ENCODE peak calls at places on chromosome 20, in four cellular contexts. One of them, this sample, is unnamed.
A peak's percentile ranks its signal among the peaks of the same experiment; 100 is the strongest.

GRCh38 chr20:44571367-44571766 is 11.0 kb upstream of the PKIG start:
- DNase-seq in lung: no peak
- DNase-seq in HFF-Myc: no peak
- DNase-seq in fibroblast of lung: peak; percentile 44
- DNase-seq in this sample: no peak

GRCh38 chr20:5297280-5298004 is 19.3 kb downstream of the PROKR2 start:
- DNase-seq in HFF-Myc: peak; percentile 10
- DNase-seq in fibroblast of lung: peak; percentile 21
- DNase-seq in lung: no peak
- DNase-seq in this sample: no peak

GRCh38 chr20:46283426-46283825 is 24.9 kb downstream of the CDH22 start:
- DNase-seq in HFF-Myc: no peak
- DNase-seq in lung: no peak
- DNase-seq in fibroblast of lung: peak; percentile 4
- DNase-seq in this sample: no peak

GRCh38 chr20:33693274-33693673 is 7.1 kb upstream of the E2F1 start:
- DNase-seq in lung: no peak
- DNase-seq in fibroblast of lung: no peak
- DNase-seq in HFF-Myc: no peak
- DNase-seq in this sample: no peak

GRCh38 chr20:58092871-58093270 is 135.6 kb downstream of the ANKRD60 start:
- DNase-seq in HFF-Myc: no peak
- DNase-seq in lung: no peak
- DNase-seq in fibroblast of lung: no peak
- DNase-seq in this sample: no peak

GRCh38 chr20:38083338-38084048 is 49.9 kb downstream of the RPRD1B start:
- DNase-seq in fibroblast of lung: no peak
- DNase-seq in HFF-Myc: no peak
- DNase-seq in lung: no peak
- DNase-seq in this sample: no peak

GRCh38 chr20:36399969-36400545 is 93.9 kb downstream of the DLGAP4 start:
- DNase-seq in fibroblast of lung: no peak
- DNase-seq in lung: no peak
- DNase-seq in HFF-Myc: no peak
- DNase-seq in this sample: no peak

GRCh38 chr20:58647814-58648501 is 3.1 kb upstream of the STX16 start:
- DNase-seq in HFF-Myc: no peak
- DNase-seq in fibroblast of lung: peak; percentile 92
- DNase-seq in lung: no peak
- DNase-seq in this sample: peak; percentile 50

GRCh38 chr20:47343007-47343472 is 13.5 kb downstream of the ZMYND8 start:
- DNase-seq in fibroblast of lung: no peak
- DNase-seq in HFF-Myc: no peak
- DNase-seq in lung: no peak
- DNase-seq in this sample: no peak

GRCh38 chr20:8568068-8568467 is 436.0 kb downstream of the PLCB1 start:
- DNase-seq in HFF-Myc: no peak
- DNase-seq in lung: no peak
- DNase-seq in fibroblast of lung: peak; percentile 64
- DNase-seq in this sample: no peak

GRCh38 chr20:34928411-34928810 is 27.2 kb downstream of the GSS start:
- DNase-seq in fibroblast of lung: no peak
- DNase-seq in HFF-Myc: no peak
- DNase-seq in lung: no peak
- DNase-seq in this sample: no peak

GRCh38 chr20:23153696-23154341 is 67.7 kb upstream of the CD93 start:
- DNase-seq in HFF-Myc: no peak
- DNase-seq in lung: no peak
- DNase-seq in fibroblast of lung: no peak
- DNase-seq in this sample: no peak

GRCh38 chr20:33803921-33804337 is 7.2 kb upstream of the CHMP4B start:
- DNase-seq in fibroblast of lung: peak; percentile 83
- DNase-seq in lung: no peak
- DNase-seq in HFF-Myc: no peak
- DNase-seq in this sample: no peak

DNA sequence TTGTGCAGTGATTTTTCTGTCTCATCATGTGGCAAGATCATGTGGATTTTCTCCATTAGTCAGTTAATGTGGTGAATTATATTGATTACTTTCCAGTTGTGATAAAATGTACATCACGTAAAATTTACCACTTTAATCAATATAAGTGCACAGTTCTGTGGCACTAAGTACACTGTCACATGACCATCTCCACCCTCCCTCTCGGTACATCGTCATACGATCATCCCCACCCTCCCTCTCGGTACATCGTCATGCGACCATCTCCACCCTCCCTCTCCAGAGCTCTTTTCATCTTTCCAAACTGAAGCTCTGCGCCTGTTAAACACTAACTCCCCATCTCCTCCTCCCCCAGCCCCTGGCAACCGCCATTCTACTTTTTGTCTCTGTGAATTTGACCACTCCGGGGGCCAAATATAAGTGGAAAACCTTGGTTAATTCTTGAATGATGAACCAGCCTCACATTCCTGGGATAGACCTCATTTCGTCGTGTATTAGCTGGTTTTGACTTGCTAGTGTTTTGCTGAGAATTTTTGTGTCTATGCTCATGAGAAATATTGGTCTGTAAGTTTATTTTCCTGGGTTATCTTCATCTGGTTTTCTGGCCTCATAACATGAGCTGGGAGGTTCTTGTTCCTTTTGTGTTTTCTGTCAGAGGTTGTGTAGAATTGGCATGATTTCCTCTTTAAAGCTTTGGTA is 10.8 kb downstream of the NTSR1 start:
- DNase-seq in fibroblast of lung: peak; percentile 58
- DNase-seq in lung: no peak
- DNase-seq in HFF-Myc: no peak
- DNase-seq in this sample: peak; percentile 7
- H3K4me3 ChIP-seq in fibroblast of lung: no peak overlapping the region
- H3K4me3 ChIP-seq in lung: no peak overlapping the region
- H3K4me3 ChIP-seq in HFF-Myc: no peak overlapping the region
- H3K4me3 ChIP-seq in this sample: no peak overlapping the region

GRCh38 chr20:1423625-1424106 is 30.8 kb upstream of the FKBP1A start:
- DNase-seq in lung: peak; percentile 51
- DNase-seq in HFF-Myc: no peak
- DNase-seq in fibroblast of lung: peak; percentile 83
- DNase-seq in this sample: no peak
- TF ChIP-seq CTCF in lung: no peak
- TF ChIP-seq CTCF in HFF-Myc: no peak
- TF ChIP-seq CTCF in fibroblast of lung: no peak
- TF ChIP-seq CTCF in this sample: no peak

GRCh38 chr20:24370249-24370648 is 99.2 kb upstream of the SYNDIG1 start:
- DNase-seq in fibroblast of lung: no peak
- DNase-seq in HFF-Myc: no peak
- DNase-seq in lung: no peak
- DNase-seq in this sample: no peak
- H3K4me3 ChIP-seq in fibroblast of lung: no peak overlapping the region
- H3K4me3 ChIP-seq in HFF-Myc: no peak overlapping the region
- H3K4me3 ChIP-seq in lung: no peak overlapping the region
- H3K4me3 ChIP-seq in this sample: no peak overlapping the region

GRCh38 chr20:3865152-3865886 is 18.7 kb downstream of the MAVS start:
- DNase-seq in lung: no peak
- DNase-seq in fibroblast of lung: no peak
- DNase-seq in HFF-Myc: no peak
- DNase-seq in this sample: no peak
- TF ChIP-seq CTCF in lung: no peak
- TF ChIP-seq CTCF in fibroblast of lung: no peak
- TF ChIP-seq CTCF in HFF-Myc: no peak
- TF ChIP-seq CTCF in this sample: no peak

DNA sequence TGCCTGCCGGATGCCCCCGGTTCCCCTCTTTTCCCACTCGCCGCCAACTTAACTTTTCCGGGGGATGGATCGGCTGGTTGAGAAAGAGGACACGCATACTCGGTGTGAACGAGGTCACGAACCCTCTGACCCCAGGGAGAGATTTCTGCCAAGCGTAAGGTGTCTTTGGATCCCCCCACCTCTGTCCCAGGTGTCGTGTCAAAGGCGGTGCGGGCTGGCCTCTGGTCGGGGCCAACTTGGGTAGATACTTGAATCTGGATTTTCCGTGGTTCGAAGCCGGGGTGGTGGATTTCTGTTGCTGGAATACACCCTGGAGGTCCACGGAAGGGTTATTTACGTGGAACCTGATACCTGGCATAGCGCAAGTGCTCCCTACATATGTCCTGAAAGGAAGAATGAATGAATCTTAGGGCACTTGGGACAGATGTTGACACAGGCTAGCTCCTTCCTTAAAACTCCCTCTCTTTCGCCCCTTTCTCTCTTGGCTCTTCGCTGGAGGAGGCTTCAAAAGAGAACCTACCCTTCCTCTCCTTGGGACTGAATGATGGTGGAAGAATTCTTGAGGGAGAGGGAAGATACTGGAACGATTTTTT is 1.0 kb downstream of the DOK5 start:
- DNase-seq in HFF-Myc: no peak
- DNase-seq in lung: no peak
- DNase-seq in fibroblast of lung: no peak
- DNase-seq in this sample: no peak
- H3K4me3 ChIP-seq in HFF-Myc: peak overlapping the region; percentile 34
- H3K4me3 ChIP-seq in lung: no peak overlapping the region
- H3K4me3 ChIP-seq in fibroblast of lung: peak overlapping the region; percentile 85
- H3K4me3 ChIP-seq in this sample: peak overlapping the region; percentile 72

DNA sequence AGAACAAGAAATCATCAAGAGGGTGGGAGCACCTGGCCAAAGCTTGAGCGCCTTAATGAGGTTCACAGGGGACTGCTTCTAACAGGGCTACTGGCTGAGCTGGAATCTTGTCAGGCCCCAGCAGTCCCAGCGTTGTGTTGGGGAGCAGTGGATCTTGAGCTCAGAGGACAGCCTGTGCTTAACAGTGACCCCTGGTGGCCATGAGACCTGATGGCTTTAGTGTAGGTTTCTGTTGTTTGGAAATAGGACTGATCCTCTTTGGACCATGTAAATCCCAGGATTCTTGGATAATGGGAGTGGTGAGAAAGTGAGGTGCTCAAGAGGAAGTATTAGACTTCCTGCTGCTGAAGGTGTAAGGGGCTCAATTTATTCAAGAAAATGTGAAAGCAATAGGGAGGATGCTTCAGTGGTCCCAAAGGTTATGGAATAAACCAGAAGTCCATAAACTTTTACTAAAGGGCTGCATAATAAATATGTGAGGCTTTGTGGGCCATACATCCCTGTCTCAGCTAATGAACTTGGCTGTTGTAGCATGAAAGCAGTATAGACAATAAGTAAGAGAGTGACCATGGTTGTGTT is 216.2 kb downstream of the NFATC2 start:
- DNase-seq in HFF-Myc: no peak
- DNase-seq in lung: no peak
- DNase-seq in fibroblast of lung: peak; percentile 45
- DNase-seq in this sample: no peak
- TF ChIP-seq CTCF in HFF-Myc: peak; percentile 72
- TF ChIP-seq CTCF in lung: no peak
- TF ChIP-seq CTCF in fibroblast of lung: peak; percentile 25
- TF ChIP-seq CTCF in this sample: no peak

GRCh38 chr20:32536861-32537656 is 48.1 kb downstream of the NOL4L start:
- DNase-seq in HFF-Myc: no peak
- DNase-seq in lung: peak; percentile 42
- DNase-seq in fibroblast of lung: no peak
- DNase-seq in this sample: no peak
- H3K4me3 ChIP-seq in HFF-Myc: peak overlapping the region; percentile 7
- H3K4me3 ChIP-seq in lung: peak overlapping the region; percentile 22
- H3K4me3 ChIP-seq in fibroblast of lung: no peak overlapping the region
- H3K4me3 ChIP-seq in this sample: peak overlapping the region; percentile 23

GRCh38 chr20:2663364-2663886 is 591 bp downstream of the IDH3B start:
- DNase-seq in fibroblast of lung: no peak
- DNase-seq in HFF-Myc: no peak
- DNase-seq in lung: no peak
- DNase-seq in this sample: no peak

GRCh38 chr20:2659547-2659946 is 4.5 kb downstream of the IDH3B start:
- DNase-seq in fibroblast of lung: no peak
- DNase-seq in HFF-Myc: no peak
- DNase-seq in lung: no peak
- DNase-seq in this sample: no peak

GRCh38 chr20:2658414-2659354 is 5.3 kb downstream of the IDH3B start:
- DNase-seq in lung: no peak
- DNase-seq in fibroblast of lung: no peak
- DNase-seq in HFF-Myc: peak; percentile 52
- DNase-seq in this sample: no peak

DNA sequence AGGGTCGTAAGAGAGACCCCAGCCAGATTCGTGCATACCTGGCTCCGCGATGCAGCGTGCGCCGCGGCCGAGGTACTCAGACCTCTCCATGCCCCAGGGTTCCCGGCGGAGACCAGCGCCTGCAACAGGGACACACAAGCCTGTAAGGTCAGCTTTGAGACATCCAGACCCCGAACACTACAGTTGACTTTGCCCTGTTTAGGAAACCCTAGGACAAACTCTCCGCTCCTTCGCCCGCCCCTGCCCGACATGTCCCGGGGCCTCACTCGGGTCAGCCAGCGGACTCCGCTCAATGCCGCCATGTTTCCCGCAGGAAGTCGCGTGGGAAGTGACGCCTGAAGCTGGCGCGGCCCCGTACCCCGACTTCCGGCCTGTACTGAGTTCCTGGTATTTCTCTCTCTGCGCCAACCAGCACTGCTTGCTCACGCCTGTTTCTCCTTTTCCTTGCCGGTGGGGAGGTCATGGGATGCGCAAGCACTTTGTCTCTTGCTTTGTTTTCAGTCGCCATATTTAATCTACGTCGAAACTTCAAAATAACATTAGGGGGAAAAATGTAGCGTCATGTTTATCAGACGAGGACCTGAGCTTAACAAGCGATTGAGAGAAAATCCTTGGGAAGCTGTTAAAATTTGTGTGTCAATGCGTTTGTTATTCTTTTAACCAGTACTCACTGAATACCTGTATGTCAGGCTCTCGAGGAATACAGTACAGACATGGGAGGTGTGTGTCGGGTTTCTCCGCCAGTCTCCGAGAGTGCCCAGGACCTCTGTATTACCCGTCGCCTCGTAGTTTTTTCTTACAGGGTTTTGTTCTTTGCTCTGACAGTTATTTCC is at the start of gene IDH3B:
- DNase-seq in HFF-Myc: peak; percentile 80
- DNase-seq in fibroblast of lung: peak; percentile 93
- DNase-seq in lung: peak; percentile 93
- DNase-seq in this sample: peak; percentile 49
- TF ChIP-seq CTCF in HFF-Myc: no peak
- TF ChIP-seq CTCF in fibroblast of lung: no peak
- TF ChIP-seq CTCF in lung: no peak
- TF ChIP-seq CTCF in this sample: no peak